ENCODE peak calls at places on chromosomes 2 and 18, in nine cellular contexts. One of them, this sample, is unnamed.

GRCh38 chr2:113818382-113818951 is 62.0 kb upstream of the SLC35F5 start:
- DNase-seq in heart right ventricle: peak
- DNase-seq in adrenal gland: peak
- DNase-seq in AG04450: peak
- DNase-seq in transverse colon: peak
- DNase-seq in GM23338: peak
- DNase-seq in cardiac muscle cell: peak
- DNase-seq in psoas muscle: peak
- DNase-seq in endodermal cell: peak
- DNase-seq in this sample: no peak

GRCh38 chr2:231395188-231396057 is at the start of gene B3GNT7:
- DNase-seq in heart right ventricle: no peak
- DNase-seq in adrenal gland: no peak
- DNase-seq in AG04450: no peak
- DNase-seq in transverse colon: peak
- DNase-seq in GM23338: peak
- DNase-seq in cardiac muscle cell: no peak
- DNase-seq in psoas muscle: no peak
- DNase-seq in endodermal cell: peak
- DNase-seq in this sample: no peak

GRCh38 chr2:40372278-40372580 is 79.7 kb downstream of the SLC8A1 start:
- DNase-seq in heart right ventricle: no peak
- DNase-seq in adrenal gland: no peak
- DNase-seq in AG04450: no peak
- DNase-seq in transverse colon: no peak
- DNase-seq in GM23338: no peak
- DNase-seq in cardiac muscle cell: no peak
- DNase-seq in psoas muscle: no peak
- DNase-seq in endodermal cell: no peak
- DNase-seq in this sample: no peak

GRCh38 chr2:178279142-178279541 is 84.8 kb downstream of the OSBPL6 start:
- DNase-seq in heart right ventricle: no peak
- DNase-seq in adrenal gland: no peak
- DNase-seq in AG04450: peak
- DNase-seq in transverse colon: no peak
- DNase-seq in GM23338: peak
- DNase-seq in cardiac muscle cell: no peak
- DNase-seq in psoas muscle: no peak
- DNase-seq in endodermal cell: no peak
- DNase-seq in this sample: no peak

GRCh38 chr2:152518656-152519580 is 183.9 kb downstream of the FMNL2 start:
- DNase-seq in heart right ventricle: no peak
- DNase-seq in adrenal gland: peak
- DNase-seq in AG04450: no peak
- DNase-seq in transverse colon: no peak
- DNase-seq in GM23338: no peak
- DNase-seq in cardiac muscle cell: no peak
- DNase-seq in psoas muscle: no peak
- DNase-seq in endodermal cell: no peak
- DNase-seq in this sample: peak

GRCh38 chr2:158191076-158191566 is 89.4 kb downstream of the UPP2 start:
- DNase-seq in heart right ventricle: no peak
- DNase-seq in adrenal gland: no peak
- DNase-seq in AG04450: no peak
- DNase-seq in transverse colon: no peak
- DNase-seq in GM23338: peak
- DNase-seq in cardiac muscle cell: no peak
- DNase-seq in psoas muscle: no peak
- DNase-seq in endodermal cell: no peak
- DNase-seq in this sample: no peak

GRCh38 chr2:191374366-191374765 is 129.2 kb downstream of the MYO1B start:
- DNase-seq in heart right ventricle: no peak
- DNase-seq in adrenal gland: no peak
- DNase-seq in AG04450: no peak
- DNase-seq in transverse colon: no peak
- DNase-seq in GM23338: no peak
- DNase-seq in cardiac muscle cell: no peak
- DNase-seq in psoas muscle: no peak
- DNase-seq in endodermal cell: no peak
- DNase-seq in this sample: no peak

GRCh38 chr18:23231340-23232021 is 96.2 kb downstream of the CABLES1 start:
- DNase-seq in heart right ventricle: peak
- DNase-seq in adrenal gland: peak
- DNase-seq in AG04450: peak
- DNase-seq in transverse colon: peak
- DNase-seq in GM23338: no peak
- DNase-seq in cardiac muscle cell: no peak
- DNase-seq in psoas muscle: peak
- DNase-seq in endodermal cell: no peak
- DNase-seq in this sample: no peak

GRCh38 chr18:49832221-49832647 is 18.9 kb upstream of the ACAA2 start:
- DNase-seq in heart right ventricle: no peak
- DNase-seq in adrenal gland: no peak
- DNase-seq in AG04450: no peak
- DNase-seq in transverse colon: no peak
- DNase-seq in GM23338: no peak
- DNase-seq in cardiac muscle cell: no peak
- DNase-seq in psoas muscle: no peak
- DNase-seq in endodermal cell: no peak
- DNase-seq in this sample: no peak

GRCh38 chr18:49838381-49838780 is 25.0 kb upstream of the ACAA2 start:
- DNase-seq in heart right ventricle: no peak
- DNase-seq in adrenal gland: no peak
- DNase-seq in AG04450: no peak
- DNase-seq in transverse colon: no peak
- DNase-seq in GM23338: no peak
- DNase-seq in cardiac muscle cell: no peak
- DNase-seq in psoas muscle: no peak
- DNase-seq in endodermal cell: no peak
- DNase-seq in this sample: no peak

GRCh38 chr18:49837889-49838288 is 24.6 kb upstream of the ACAA2 start:
- DNase-seq in heart right ventricle: no peak
- DNase-seq in adrenal gland: no peak
- DNase-seq in AG04450: no peak
- DNase-seq in transverse colon: no peak
- DNase-seq in GM23338: no peak
- DNase-seq in cardiac muscle cell: no peak
- DNase-seq in psoas muscle: no peak
- DNase-seq in endodermal cell: no peak
- DNase-seq in this sample: no peak

GRCh38 chr18:49835405-49835804 is 22.1 kb upstream of the ACAA2 start:
- DNase-seq in heart right ventricle: no peak
- DNase-seq in adrenal gland: no peak
- DNase-seq in AG04450: no peak
- DNase-seq in transverse colon: no peak
- DNase-seq in GM23338: no peak
- DNase-seq in cardiac muscle cell: no peak
- DNase-seq in psoas muscle: no peak
- DNase-seq in endodermal cell: no peak
- DNase-seq in this sample: no peak

DNA sequence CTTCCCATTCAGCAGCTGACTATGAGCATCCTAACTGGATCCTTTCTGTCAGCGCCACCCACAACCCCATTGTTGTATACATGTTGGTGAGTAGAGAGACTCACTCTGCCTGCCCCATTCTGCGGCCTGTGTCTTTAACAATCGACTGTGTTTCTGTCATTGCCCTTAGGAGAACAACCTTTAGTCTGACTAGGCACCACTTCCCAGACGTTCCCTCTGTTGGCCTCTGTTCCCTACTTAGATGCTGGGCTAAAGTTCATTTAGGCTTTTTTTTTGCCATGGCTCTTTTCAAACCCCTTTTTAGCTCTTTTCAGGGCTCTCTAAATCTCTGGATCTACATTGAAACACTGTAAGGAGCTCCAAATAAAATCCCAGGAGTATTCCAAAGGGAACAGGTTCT is 20.5 kb upstream of the ACAA2 start:
- DNase-seq in heart right ventricle: no peak
- DNase-seq in adrenal gland: no peak
- DNase-seq in AG04450: no peak
- DNase-seq in transverse colon: no peak
- DNase-seq in GM23338: no peak
- DNase-seq in cardiac muscle cell: no peak
- DNase-seq in psoas muscle: no peak
- DNase-seq in endodermal cell: no peak
- DNase-seq in this sample: no peak
- H3K27ac ChIP-seq in heart right ventricle: no peak
- H3K27ac ChIP-seq in adrenal gland: no peak
- H3K27ac ChIP-seq in AG04450: no peak
- H3K27ac ChIP-seq in transverse colon: no peak
- H3K27ac ChIP-seq in GM23338: no peak
- H3K27ac ChIP-seq in cardiac muscle cell: no peak
- H3K27ac ChIP-seq in psoas muscle: no peak
- H3K27ac ChIP-seq in endodermal cell: no peak
- H3K27ac ChIP-seq in this sample: no peak

GRCh38 chr18:45625596-45625995 is 10.3 kb downstream of the SLC14A2 start:
- DNase-seq in heart right ventricle: no peak
- DNase-seq in adrenal gland: no peak
- DNase-seq in AG04450: no peak
- DNase-seq in transverse colon: no peak
- DNase-seq in GM23338: no peak
- DNase-seq in cardiac muscle cell: no peak
- DNase-seq in psoas muscle: no peak
- DNase-seq in endodermal cell: peak
- DNase-seq in this sample: no peak
- H3K27ac ChIP-seq in heart right ventricle: no peak
- H3K27ac ChIP-seq in adrenal gland: no peak
- H3K27ac ChIP-seq in AG04450: no peak
- H3K27ac ChIP-seq in transverse colon: no peak
- H3K27ac ChIP-seq in GM23338: no peak
- H3K27ac ChIP-seq in cardiac muscle cell: no peak
- H3K27ac ChIP-seq in psoas muscle: no peak
- H3K27ac ChIP-seq in endodermal cell: no peak
- H3K27ac ChIP-seq in this sample: no peak

GRCh38 chr2:69216535-69217332 is 170.3 kb downstream of the GFPT1 start:
- DNase-seq in heart right ventricle: peak
- DNase-seq in adrenal gland: peak
- DNase-seq in AG04450: no peak
- DNase-seq in transverse colon: no peak
- DNase-seq in GM23338: no peak
- DNase-seq in cardiac muscle cell: no peak
- DNase-seq in psoas muscle: no peak
- DNase-seq in endodermal cell: no peak
- DNase-seq in this sample: no peak

GRCh38 chr2:69212238-69213028 is 174.6 kb downstream of the GFPT1 start:
- DNase-seq in heart right ventricle: no peak
- DNase-seq in adrenal gland: no peak
- DNase-seq in AG04450: no peak
- DNase-seq in transverse colon: no peak
- DNase-seq in GM23338: no peak
- DNase-seq in cardiac muscle cell: no peak
- DNase-seq in psoas muscle: no peak
- DNase-seq in endodermal cell: no peak
- DNase-seq in this sample: no peak

GRCh38 chr2:69213201-69213600 is 173.8 kb downstream of the GFPT1 start:
- DNase-seq in heart right ventricle: no peak
- DNase-seq in adrenal gland: no peak
- DNase-seq in AG04450: no peak
- DNase-seq in transverse colon: no peak
- DNase-seq in GM23338: no peak
- DNase-seq in cardiac muscle cell: no peak
- DNase-seq in psoas muscle: no peak
- DNase-seq in endodermal cell: no peak
- DNase-seq in this sample: no peak

GRCh38 chr2:69213832-69214231 is 173.2 kb downstream of the GFPT1 start:
- DNase-seq in heart right ventricle: no peak
- DNase-seq in adrenal gland: no peak
- DNase-seq in AG04450: no peak
- DNase-seq in transverse colon: no peak
- DNase-seq in GM23338: no peak
- DNase-seq in cardiac muscle cell: no peak
- DNase-seq in psoas muscle: no peak
- DNase-seq in endodermal cell: no peak
- DNase-seq in this sample: no peak

GRCh38 chr2:69214898-69215297 is 172.1 kb downstream of the GFPT1 start:
- DNase-seq in heart right ventricle: peak
- DNase-seq in adrenal gland: peak
- DNase-seq in AG04450: no peak
- DNase-seq in transverse colon: no peak
- DNase-seq in GM23338: no peak
- DNase-seq in cardiac muscle cell: no peak
- DNase-seq in psoas muscle: no peak
- DNase-seq in endodermal cell: no peak
- DNase-seq in this sample: no peak
- H3K27ac ChIP-seq in heart right ventricle: peak
- H3K27ac ChIP-seq in adrenal gland: no peak
- H3K27ac ChIP-seq in AG04450: no peak
- H3K27ac ChIP-seq in transverse colon: no peak
- H3K27ac ChIP-seq in GM23338: no peak
- H3K27ac ChIP-seq in cardiac muscle cell: no peak
- H3K27ac ChIP-seq in psoas muscle: peak
- H3K27ac ChIP-seq in endodermal cell: no peak
- H3K27ac ChIP-seq in this sample: no peak

GRCh38 chr2:58032751-58033055 is 13.9 kb upstream of the VRK2 start:
- DNase-seq in heart right ventricle: no peak
- DNase-seq in adrenal gland: no peak
- DNase-seq in AG04450: no peak
- DNase-seq in transverse colon: no peak
- DNase-seq in GM23338: no peak
- DNase-seq in cardiac muscle cell: no peak
- DNase-seq in psoas muscle: no peak
- DNase-seq in endodermal cell: no peak
- DNase-seq in this sample: no peak

GRCh38 chr2:58033530-58033929 is 13.1 kb upstream of the VRK2 start:
- DNase-seq in heart right ventricle: no peak
- DNase-seq in adrenal gland: no peak
- DNase-seq in AG04450: no peak
- DNase-seq in transverse colon: no peak
- DNase-seq in GM23338: no peak
- DNase-seq in cardiac muscle cell: no peak
- DNase-seq in psoas muscle: no peak
- DNase-seq in endodermal cell: no peak
- DNase-seq in this sample: no peak

GRCh38 chr2:58035352-58035751 is 11.3 kb upstream of the VRK2 start:
- DNase-seq in heart right ventricle: no peak
- DNase-seq in adrenal gland: no peak
- DNase-seq in AG04450: no peak
- DNase-seq in transverse colon: no peak
- DNase-seq in GM23338: no peak
- DNase-seq in cardiac muscle cell: no peak
- DNase-seq in psoas muscle: no peak
- DNase-seq in endodermal cell: no peak
- DNase-seq in this sample: no peak

GRCh38 chr2:58030789-58031188 is 15.8 kb upstream of the VRK2 start:
- DNase-seq in heart right ventricle: no peak
- DNase-seq in adrenal gland: no peak
- DNase-seq in AG04450: no peak
- DNase-seq in transverse colon: no peak
- DNase-seq in GM23338: no peak
- DNase-seq in cardiac muscle cell: no peak
- DNase-seq in psoas muscle: no peak
- DNase-seq in endodermal cell: no peak
- DNase-seq in this sample: no peak

DNA sequence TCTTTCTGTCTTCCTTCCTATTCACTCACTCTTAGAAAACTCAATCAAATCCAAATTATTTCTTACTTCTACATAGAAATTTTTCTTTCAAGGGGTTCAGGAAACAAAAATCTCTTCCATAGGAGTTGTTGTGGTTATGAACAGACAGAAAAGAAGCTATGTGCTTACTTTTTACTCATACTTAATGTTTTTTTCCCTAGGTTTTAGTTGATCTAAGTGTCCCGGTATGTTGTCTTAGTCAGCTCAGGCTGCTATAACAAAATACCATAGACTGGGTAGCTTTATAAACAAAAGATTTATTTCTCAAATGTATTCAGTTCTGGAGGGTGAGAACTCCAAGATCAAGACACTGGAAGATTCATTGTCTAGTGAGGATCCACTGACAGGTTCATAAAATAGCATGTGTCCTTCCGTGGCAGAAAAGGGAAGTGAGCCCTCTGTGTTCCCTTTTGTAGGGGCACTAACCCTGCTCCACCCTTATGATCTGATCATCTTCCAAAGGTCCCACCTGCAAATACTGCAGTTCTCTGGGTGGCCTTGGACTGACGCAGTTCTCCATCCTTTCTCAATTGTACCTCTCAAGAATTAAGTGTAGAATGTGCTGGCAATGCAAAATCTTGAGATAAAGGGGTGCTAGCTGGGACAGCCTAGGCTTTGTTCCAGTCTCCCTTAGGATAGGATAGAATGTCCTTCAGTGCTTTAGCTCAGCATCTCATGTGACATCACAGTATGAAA is 14.4 kb upstream of the VRK2 start:
- DNase-seq in heart right ventricle: no peak
- DNase-seq in adrenal gland: no peak
- DNase-seq in AG04450: peak
- DNase-seq in transverse colon: no peak
- DNase-seq in GM23338: no peak
- DNase-seq in cardiac muscle cell: no peak
- DNase-seq in psoas muscle: no peak
- DNase-seq in endodermal cell: no peak
- DNase-seq in this sample: no peak
- H3K27ac ChIP-seq in heart right ventricle: no peak
- H3K27ac ChIP-seq in adrenal gland: no peak
- H3K27ac ChIP-seq in AG04450: no peak
- H3K27ac ChIP-seq in transverse colon: no peak
- H3K27ac ChIP-seq in GM23338: no peak
- H3K27ac ChIP-seq in cardiac muscle cell: no peak
- H3K27ac ChIP-seq in psoas muscle: no peak
- H3K27ac ChIP-seq in endodermal cell: no peak
- H3K27ac ChIP-seq in this sample: no peak